ENCODE peak calls at places on chromosomes 1 and 21, in four cellular contexts. T is HL-60, C is NCI-H2029 treated with DMSO at 0.1 percent for 48 hours, V is cardiac fibroblast. Z is an unnamed sample.

GRCh38 chr1:168958562-168959289 is 147.8 kb upstream of the ATP1B1 start:
- DNase-seq in V (peak), T (no peak), C (no peak), Z (no peak)

GRCh38 chr1:223836586-223836985 is 9.2 kb downstream of the TP53BP2 start:
- DNase-seq in T (no peak), C (no peak), V (no peak), Z (no peak)

GRCh38 chr1:6116137-6116536 is 64.0 kb downstream of the CHD5 start:
- DNase-seq in C (no peak), T (no peak), V (peak), Z (no peak)

GRCh38 chr1:205584732-205585131 is 47.1 kb downstream of the ELK4 start:
- DNase-seq in T (no peak), C (no peak), V (no peak), Z (no peak)

GRCh38 chr1:48749068-48749467 is 27.6 kb downstream of the BEND5 start:
- DNase-seq in V (no peak), T (no peak), C (no peak), Z (no peak)

GRCh38 chr1:244092293-244093264 is 41.5 kb downstream of the ZBTB18 start:
- DNase-seq in V (peak), C (no peak), T (no peak), Z (peak)

GRCh38 chr1:180919183-180919700 is 6.5 kb downstream of the KIAA1614 start:
- DNase-seq in V (no peak), C (no peak), T (no peak), Z (no peak)

GRCh38 chr21:41817228-41817627 is 50.4 kb upstream of the RIPK4 start:
- DNase-seq in T (peak), V (peak), C (peak), Z (peak)

GRCh38 chr1:43319766-43320165 is 17.9 kb upstream of the MPL start:
- DNase-seq in T (no peak), V (no peak), C (no peak), Z (no peak)

GRCh38 chr1:168631671-168632400 is 55.4 kb downstream of the XCL1 start:
- DNase-seq in T (no peak), C (no peak), V (no peak), Z (no peak)

GRCh38 chr1:180598333-180598979 is 33.4 kb upstream of the XPR1 start:
- DNase-seq in C (no peak), V (no peak), T (no peak), Z (no peak)

GRCh38 chr1:25932321-25932720 is 26.1 kb upstream of the STMN1 start:
- DNase-seq in V (no peak), C (no peak), T (no peak), Z (no peak)

GRCh38 chr1:64405833-64406232 is 64.1 kb upstream of the CACHD1 start:
- DNase-seq in V (no peak), C (no peak), T (no peak), Z (no peak)

GRCh38 chr1:156319664-156320063 is 18.4 kb downstream of the CCT3 start:
- DNase-seq in C (no peak), T (peak), V (peak), Z (no peak)

GRCh38 chr21:42685954-42686500 is 32.6 kb downstream of the PDE9A start:
- DNase-seq in C (no peak), T (no peak), V (no peak), Z (no peak)

Z was measured in DMS153.